ENCODE peak calls at places on chromosomes 11 and 22, in seven cellular contexts. D is tibial nerve, M is foreskin fibroblast, V is HepG2, S is heart right ventricle, U is cardiac muscle cell, X is ovary. N is an unnamed sample.

GRCh38 chr11:46120711-46121327 is 435 bp downstream of the PHF21A start:
- DNase-seq in U (peak), V (peak), X (peak), D (no peak), M (peak), S (peak), N (peak)

GRCh38 chr11:27392715-27393114 is 29.7 kb upstream of the CCDC34 start:
- DNase-seq in D (no peak), X (no peak), V (peak), U (peak), S (no peak), M (peak), N (peak)

GRCh38 chr11:36306888-36307287 is 10.8 kb downstream of the PRR5L start:
- DNase-seq in S (no peak), V (peak), M (peak), X (no peak), U (peak), D (no peak), N (peak)

GRCh38 chr22:49116486-49116885 is 711.2 kb downstream of the BRD1 start:
- DNase-seq in S (no peak), U (no peak), X (no peak), M (no peak), D (no peak), V (no peak), N (no peak)

GRCh38 chr11:72584293-72584921 is 89.8 kb downstream of the PDE2A start:
- DNase-seq in S (peak), D (peak), V (no peak), M (peak), X (no peak), U (peak), N (peak)

GRCh38 chr22:36781656-36782627 is 6.0 kb upstream of the IFT27 start:
- DNase-seq in U (peak), X (peak), D (peak), S (peak), M (peak), V (peak), N (peak)

GRCh38 chr11:8016396-8016949 is 29.3 kb downstream of the EIF3F start:
- DNase-seq in X (no peak), V (no peak), S (no peak), M (no peak), D (no peak), U (no peak), N (no peak)

GRCh38 chr11:31926816-31927528 is 115.8 kb upstream of the PAX6 start:
- DNase-seq in X (no peak), V (no peak), S (no peak), M (no peak), U (no peak), D (no peak), N (no peak)

GRCh38 chr11:60866911-60867870 is at the start of gene ZP1:
- DNase-seq in S (no peak), D (peak), V (no peak), M (no peak), X (no peak), U (no peak), N (no peak)

GRCh38 chr11:40797981-40798380 is 661.5 kb downstream of the LRRC4C start:
- DNase-seq in X (no peak), D (no peak), V (no peak), U (no peak), S (no peak), M (peak), N (no peak)

GRCh38 chr22:50683086-50683993 is 10.7 kb downstream of the SHANK3 start:
- DNase-seq in U (no peak), M (no peak), S (no peak), V (no peak), D (no peak), X (no peak), N (no peak)

GRCh38 chr11:35115688-35116030 is 23.3 kb upstream of the CD44 start:
- DNase-seq in V (no peak), M (no peak), S (no peak), X (no peak), D (no peak), U (no peak), N (no peak)

GRCh38 chr11:108947654-108948570 is 283.0 kb downstream of the DDX10 start:
- DNase-seq in D (no peak), M (peak), S (no peak), X (no peak), U (peak), V (no peak), N (no peak)

GRCh38 chr22:27983361-27983791 is 64.3 kb upstream of the PITPNB start:
- DNase-seq in S (no peak), U (no peak), V (no peak), M (no peak), X (no peak), D (no peak), N (no peak)

GRCh38 chr22:48485144-48486135 is 1342.2 kb downstream of the BRD1 start:
- DNase-seq in M (no peak), D (no peak), U (no peak), S (no peak), V (no peak), X (no peak), N (no peak)

GRCh38 chr11:124760205-124760652 is 1.9 kb downstream of the ESAM start:
- DNase-seq in M (no peak), D (no peak), S (peak), U (no peak), V (no peak), X (no peak), N (no peak)

DNA sequence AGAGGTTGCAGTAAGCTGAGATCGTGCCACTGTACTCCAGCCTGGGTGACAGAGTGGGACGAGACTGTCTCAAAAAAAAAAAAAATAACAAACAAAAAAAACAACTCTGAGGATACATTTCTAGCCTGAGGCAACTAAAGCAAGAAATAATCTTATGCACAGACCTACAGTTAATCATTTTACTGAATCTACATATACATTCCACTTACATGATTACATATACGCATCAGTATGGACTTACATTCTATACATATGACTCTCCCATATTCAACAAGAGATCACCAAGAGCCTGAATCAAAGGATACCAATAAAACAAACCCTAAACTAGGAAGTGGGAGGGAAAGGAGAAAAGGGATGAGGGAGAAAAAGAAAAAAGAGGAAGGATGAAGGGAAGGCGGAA is 1.1 kb downstream of the ALG8 start:
- DNase-seq in M (no peak), S (no peak), U (no peak), V (no peak), D (no peak), X (no peak), N (no peak)
- H3K4me3 ChIP-seq in M (peak), S (no peak), U (no peak), V (peak), D (peak), X (no peak), N (peak)

GRCh38 chr22:35154937-35155387 is 89.0 kb downstream of the ISX start:
- DNase-seq in V (peak), U (peak), D (no peak), X (peak), M (peak), S (peak), N (peak)

GRCh38 chr22:35152316-35152715 is 86.4 kb downstream of the ISX start:
- DNase-seq in S (no peak), D (no peak), V (no peak), U (no peak), X (no peak), M (no peak), N (no peak)

GRCh38 chr22:35160268-35160667 is 94.3 kb downstream of the ISX start:
- DNase-seq in M (no peak), S (no peak), U (no peak), D (no peak), V (no peak), X (no peak), N (no peak)

GRCh38 chr22:35156945-35157344 is 91.0 kb downstream of the ISX start:
- DNase-seq in S (no peak), U (no peak), V (no peak), D (no peak), X (no peak), M (no peak), N (no peak)

DNA sequence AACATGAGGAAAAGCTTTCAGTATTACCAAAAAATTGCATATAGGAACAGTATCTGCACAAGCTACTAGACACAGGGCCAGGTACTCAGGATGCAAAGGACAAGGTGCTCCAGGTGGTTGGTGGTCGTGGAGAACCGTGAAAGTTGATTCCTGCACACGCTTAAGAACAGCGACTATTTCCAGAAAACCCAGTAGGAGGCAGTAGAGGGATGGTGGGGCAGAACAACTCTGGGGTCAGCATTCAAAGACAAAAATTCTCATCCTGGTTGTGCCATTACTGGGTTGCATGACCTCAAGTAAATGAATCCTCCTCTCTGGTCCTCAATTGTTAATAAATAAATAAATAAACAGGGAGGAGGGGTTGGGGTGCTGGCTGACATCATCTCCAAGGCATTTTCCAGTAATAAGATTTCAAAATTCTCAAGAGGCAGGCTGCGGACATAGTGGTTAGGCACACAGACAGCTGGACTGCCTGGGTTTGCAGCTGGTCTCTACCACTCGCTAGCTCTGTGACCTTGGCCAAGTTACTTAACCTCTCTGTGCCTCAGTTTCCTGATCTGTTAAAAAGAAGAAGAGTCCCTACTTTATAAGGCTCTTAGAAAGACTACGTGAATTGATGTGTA is 89.6 kb downstream of the ISX start:
- DNase-seq in V (no peak), X (no peak), M (no peak), U (no peak), D (no peak), S (no peak), N (no peak)
- TF ChIP-seq CTCF in V (no peak), X (no peak), M (no peak), U (no peak), D (no peak), S (no peak), N (no peak)

DNA sequence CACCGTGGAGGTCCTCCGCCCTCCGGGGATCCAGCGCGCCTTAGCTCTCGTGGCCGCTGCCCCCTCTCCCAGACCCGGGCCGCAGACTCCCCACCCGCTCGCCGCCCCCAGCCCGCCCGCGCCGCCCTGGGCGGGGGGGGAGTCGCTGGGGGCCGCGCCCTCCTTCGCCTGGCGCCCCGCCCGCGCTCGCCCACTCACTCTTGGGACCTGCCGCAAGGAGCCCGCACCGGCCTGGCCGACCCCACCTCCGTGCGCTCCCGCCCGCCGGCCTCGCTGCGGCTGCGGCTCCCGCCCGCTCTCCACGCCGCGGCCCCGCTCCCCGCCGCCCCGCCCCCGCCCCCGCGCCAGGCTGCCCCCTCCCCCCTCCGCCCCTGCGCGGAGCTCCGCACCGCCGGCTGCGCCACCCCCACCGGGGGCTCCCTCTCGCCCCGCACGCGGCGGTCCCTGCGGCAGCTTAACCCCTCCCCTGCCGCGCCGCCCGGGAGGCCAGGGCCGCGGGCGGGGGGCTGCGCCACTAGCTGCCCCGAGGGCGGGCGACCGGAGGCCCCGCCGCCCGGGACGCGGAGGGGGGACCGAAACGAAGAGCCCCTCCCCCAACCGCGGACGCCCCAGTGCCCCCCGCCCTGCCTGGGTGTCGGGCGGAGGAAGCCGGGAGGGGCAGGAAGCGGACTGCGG is 739 bp upstream of the RASGRP2 start:
- DNase-seq in S (no peak), X (no peak), V (no peak), M (no peak), U (no peak), D (no peak), N (no peak)
- H3K4me3 ChIP-seq in S (peak), X (peak), V (no peak), M (peak), U (peak), D (peak), N (no peak)

DNA sequence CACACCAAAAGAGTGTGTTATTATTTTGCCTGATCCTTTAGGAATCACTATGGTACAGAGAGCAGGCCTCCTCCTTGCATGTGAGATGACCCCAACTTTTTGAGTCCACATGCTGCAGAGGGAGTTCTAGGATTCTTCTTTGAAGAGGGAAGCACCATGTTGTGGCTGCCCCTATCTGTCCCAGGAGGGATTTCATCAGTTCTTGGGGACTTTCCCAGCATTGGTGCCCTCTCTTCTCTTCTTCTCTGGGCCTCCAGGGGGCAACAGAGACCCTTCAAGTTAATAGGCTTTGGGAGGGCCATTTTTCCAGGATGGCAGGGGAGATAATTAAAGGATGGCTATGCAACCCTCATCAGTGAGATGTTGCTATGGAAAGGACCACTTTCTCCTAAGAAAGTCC is 3.6 kb downstream of the MMP1 start:
- DNase-seq in M (peak), X (no peak), U (peak), V (peak), S (no peak), D (no peak), N (peak)
- TF ChIP-seq CTCF in M (peak), X (no peak), U (peak), V (peak), S (no peak), D (no peak), N (peak)

GRCh38 chr11:119337581-119338317 is 2.9 kb downstream of the C1QTNF5 start:
- DNase-seq in S (no peak), V (no peak), D (no peak), X (no peak), U (peak), M (peak), N (peak)

GRCh38 chr11:119338946-119339580 is 1.6 kb downstream of the C1QTNF5 start:
- DNase-seq in U (no peak), D (no peak), S (no peak), X (no peak), M (no peak), V (no peak), N (no peak)

GRCh38 chr11:119336744-119337469 is 2.6 kb downstream of the RNF26 start:
- DNase-seq in V (no peak), D (no peak), S (no peak), X (no peak), U (no peak), M (no peak), N (no peak)

GRCh38 chr11:119339581-119340334 is 925 bp downstream of the C1QTNF5 start:
- DNase-seq in V (peak), M (peak), S (peak), D (no peak), U (peak), X (peak), N (peak)

GRCh38 chr11:119338318-119338890 is 2.3 kb downstream of the C1QTNF5 start:
- DNase-seq in D (peak), V (peak), M (peak), X (no peak), U (peak), S (peak), N (peak)
- H3K4me3 ChIP-seq in D (peak), V (no peak), M (peak), X (no peak), U (no peak), S (peak), N (peak)

GRCh38 chr11:1807628-1807995 is 27.2 kb upstream of the SYT8 start:
- DNase-seq in X (no peak), S (no peak), D (no peak), M (no peak), U (no peak), V (no peak), N (no peak)
- TF ChIP-seq CTCF in X (no peak), S (no peak), D (no peak), M (no peak), U (no peak), V (no peak), N (no peak)

GRCh38 chr11:118436639-118437045 is 350 bp downstream of the KMT2A start:
- DNase-seq in V (no peak), X (no peak), M (peak), U (peak), S (no peak), D (no peak), N (no peak)
- H3K4me3 ChIP-seq in V (peak), X (peak), M (peak), U (peak), S (peak), D (peak), N (peak)